ENCODE peak calls at places on chromosome 21, in ten cellular contexts. One of them, this sample, is unnamed.

GRCh38 chr21:18970941-18971340 is 567.4 kb upstream of the TMPRSS15 start:
- DNase-seq in right lobe of liver: no peak
- DNase-seq in glutamatergic neuron: no peak
- DNase-seq in NCI-H1105: no peak
- DNase-seq in AG04450: no peak
- DNase-seq in Right ventricle myocardium superior: no peak
- DNase-seq in cardiac fibroblast: no peak
- DNase-seq in HTR-8/SVneo: no peak
- DNase-seq in HEK293T: no peak
- DNase-seq in lung: no peak
- DNase-seq in this sample: no peak

GRCh38 chr21:28516996-28517592 is 475.6 kb downstream of the LTN1 start:
- DNase-seq in right lobe of liver: peak
- DNase-seq in HEK293T: peak
- DNase-seq in HTR-8/SVneo: peak
- DNase-seq in glutamatergic neuron: peak
- DNase-seq in lung: peak
- DNase-seq in AG04450: no peak
- DNase-seq in cardiac fibroblast: peak
- DNase-seq in Right ventricle myocardium superior: peak
- DNase-seq in NCI-H1105: peak
- DNase-seq in this sample: peak

GRCh38 chr21:27564684-27565280 is 597.9 kb upstream of the ADAMTS5 start:
- DNase-seq in lung: no peak
- DNase-seq in right lobe of liver: peak
- DNase-seq in HEK293T: peak
- DNase-seq in Right ventricle myocardium superior: peak
- DNase-seq in AG04450: peak
- DNase-seq in glutamatergic neuron: peak
- DNase-seq in NCI-H1105: no peak
- DNase-seq in cardiac fibroblast: peak
- DNase-seq in HTR-8/SVneo: peak
- DNase-seq in this sample: peak

GRCh38 chr21:45590246-45590725 is 48.0 kb upstream of the SLC19A1 start:
- DNase-seq in NCI-H1105: no peak
- DNase-seq in right lobe of liver: peak
- DNase-seq in lung: peak
- DNase-seq in Right ventricle myocardium superior: peak
- DNase-seq in cardiac fibroblast: peak
- DNase-seq in HEK293T: peak
- DNase-seq in AG04450: no peak
- DNase-seq in HTR-8/SVneo: peak
- DNase-seq in glutamatergic neuron: peak
- DNase-seq in this sample: no peak

GRCh38 chr21:35226960-35227741 is 178.0 kb upstream of the RUNX1 start:
- DNase-seq in glutamatergic neuron: no peak
- DNase-seq in NCI-H1105: no peak
- DNase-seq in AG04450: no peak
- DNase-seq in right lobe of liver: no peak
- DNase-seq in lung: no peak
- DNase-seq in HEK293T: no peak
- DNase-seq in cardiac fibroblast: no peak
- DNase-seq in HTR-8/SVneo: no peak
- DNase-seq in Right ventricle myocardium superior: no peak
- DNase-seq in this sample: no peak

GRCh38 chr21:46014828-46015227 is 33.3 kb downstream of the COL6A1 start:
- DNase-seq in AG04450: no peak
- DNase-seq in lung: no peak
- DNase-seq in cardiac fibroblast: no peak
- DNase-seq in HEK293T: no peak
- DNase-seq in glutamatergic neuron: no peak
- DNase-seq in Right ventricle myocardium superior: no peak
- DNase-seq in right lobe of liver: no peak
- DNase-seq in NCI-H1105: no peak
- DNase-seq in HTR-8/SVneo: no peak
- DNase-seq in this sample: no peak

GRCh38 chr21:34986561-34987533 is 62.3 kb downstream of the RUNX1 start:
- DNase-seq in right lobe of liver: no peak
- DNase-seq in cardiac fibroblast: peak
- DNase-seq in lung: no peak
- DNase-seq in Right ventricle myocardium superior: no peak
- DNase-seq in HEK293T: no peak
- DNase-seq in glutamatergic neuron: no peak
- DNase-seq in HTR-8/SVneo: peak
- DNase-seq in AG04450: no peak
- DNase-seq in NCI-H1105: no peak
- DNase-seq in this sample: no peak

GRCh38 chr21:37489553-37489952 is 123.0 kb downstream of the DYRK1A start:
- DNase-seq in cardiac fibroblast: peak
- DNase-seq in HTR-8/SVneo: no peak
- DNase-seq in right lobe of liver: no peak
- DNase-seq in Right ventricle myocardium superior: no peak
- DNase-seq in HEK293T: no peak
- DNase-seq in glutamatergic neuron: no peak
- DNase-seq in NCI-H1105: no peak
- DNase-seq in AG04450: no peak
- DNase-seq in lung: no peak
- DNase-seq in this sample: no peak

GRCh38 chr21:43585924-43586411 is 73.3 kb downstream of the HSF2BP start:
- DNase-seq in NCI-H1105: no peak
- DNase-seq in right lobe of liver: peak
- DNase-seq in Right ventricle myocardium superior: no peak
- DNase-seq in glutamatergic neuron: no peak
- DNase-seq in AG04450: peak
- DNase-seq in HTR-8/SVneo: peak
- DNase-seq in lung: peak
- DNase-seq in cardiac fibroblast: peak
- DNase-seq in HEK293T: no peak
- DNase-seq in this sample: peak

GRCh38 chr21:17834639-17835354 is 15.6 kb upstream of the C21orf91 start:
- DNase-seq in Right ventricle myocardium superior: no peak
- DNase-seq in HEK293T: no peak
- DNase-seq in cardiac fibroblast: no peak
- DNase-seq in NCI-H1105: no peak
- DNase-seq in right lobe of liver: no peak
- DNase-seq in AG04450: no peak
- DNase-seq in HTR-8/SVneo: no peak
- DNase-seq in lung: no peak
- DNase-seq in glutamatergic neuron: no peak
- DNase-seq in this sample: no peak

GRCh38 chr21:40844935-40845334 is 2.0 kb downstream of the DSCAM start:
- DNase-seq in HTR-8/SVneo: no peak
- DNase-seq in cardiac fibroblast: no peak
- DNase-seq in AG04450: no peak
- DNase-seq in Right ventricle myocardium superior: no peak
- DNase-seq in NCI-H1105: peak
- DNase-seq in lung: no peak
- DNase-seq in HEK293T: no peak
- DNase-seq in glutamatergic neuron: no peak
- DNase-seq in right lobe of liver: no peak
- DNase-seq in this sample: no peak

GRCh38 chr21:39046236-39046911 is 136.9 kb downstream of the PSMG1 start:
- DNase-seq in NCI-H1105: no peak
- DNase-seq in HEK293T: no peak
- DNase-seq in HTR-8/SVneo: no peak
- DNase-seq in right lobe of liver: no peak
- DNase-seq in Right ventricle myocardium superior: no peak
- DNase-seq in glutamatergic neuron: no peak
- DNase-seq in cardiac fibroblast: no peak
- DNase-seq in lung: no peak
- DNase-seq in AG04450: no peak
- DNase-seq in this sample: no peak

GRCh38 chr21:46323710-46324389 is at the start of the genes C21orf58 and PCNT:
- DNase-seq in lung: peak
- DNase-seq in AG04450: peak
- DNase-seq in NCI-H1105: peak
- DNase-seq in right lobe of liver: peak
- DNase-seq in cardiac fibroblast: peak
- DNase-seq in HTR-8/SVneo: peak
- DNase-seq in HEK293T: peak
- DNase-seq in Right ventricle myocardium superior: peak
- DNase-seq in glutamatergic neuron: peak
- DNase-seq in this sample: peak

GRCh38 chr21:41680444-41681335 is 86.2 kb downstream of the RIPK4 start:
- DNase-seq in NCI-H1105: peak
- DNase-seq in HEK293T: no peak
- DNase-seq in glutamatergic neuron: no peak
- DNase-seq in lung: no peak
- DNase-seq in cardiac fibroblast: no peak
- DNase-seq in AG04450: no peak
- DNase-seq in Right ventricle myocardium superior: no peak
- DNase-seq in HTR-8/SVneo: no peak
- DNase-seq in right lobe of liver: no peak
- DNase-seq in this sample: no peak

GRCh38 chr21:39079617-39080016 is 103.6 kb downstream of the PSMG1 start:
- DNase-seq in HEK293T: no peak
- DNase-seq in right lobe of liver: peak
- DNase-seq in Right ventricle myocardium superior: peak
- DNase-seq in lung: peak
- DNase-seq in NCI-H1105: no peak
- DNase-seq in HTR-8/SVneo: no peak
- DNase-seq in glutamatergic neuron: no peak
- DNase-seq in AG04450: no peak
- DNase-seq in cardiac fibroblast: peak
- DNase-seq in this sample: no peak

GRCh38 chr21:34534522-34534921 is 22.5 kb upstream of the KCNE1 start:
- DNase-seq in NCI-H1105: no peak
- DNase-seq in glutamatergic neuron: no peak
- DNase-seq in cardiac fibroblast: peak
- DNase-seq in Right ventricle myocardium superior: no peak
- DNase-seq in AG04450: no peak
- DNase-seq in HEK293T: no peak
- DNase-seq in lung: no peak
- DNase-seq in HTR-8/SVneo: no peak
- DNase-seq in right lobe of liver: no peak
- DNase-seq in this sample: no peak

GRCh38 chr21:46598563-46599250 is 6.2 kb downstream of the S100B start:
- DNase-seq in Right ventricle myocardium superior: no peak
- DNase-seq in AG04450: no peak
- DNase-seq in right lobe of liver: no peak
- DNase-seq in glutamatergic neuron: no peak
- DNase-seq in NCI-H1105: no peak
- DNase-seq in HTR-8/SVneo: no peak
- DNase-seq in HEK293T: no peak
- DNase-seq in lung: no peak
- DNase-seq in cardiac fibroblast: no peak
- DNase-seq in this sample: no peak

GRCh38 chr21:33608559-33608958 is 20.1 kb upstream of the DONSON start:
- DNase-seq in Right ventricle myocardium superior: no peak
- DNase-seq in lung: no peak
- DNase-seq in right lobe of liver: no peak
- DNase-seq in NCI-H1105: no peak
- DNase-seq in glutamatergic neuron: no peak
- DNase-seq in cardiac fibroblast: peak
- DNase-seq in HEK293T: no peak
- DNase-seq in HTR-8/SVneo: no peak
- DNase-seq in AG04450: no peak
- DNase-seq in this sample: no peak

GRCh38 chr21:33761104-33762036 is 119.1 kb downstream of the ITSN1 start:
- DNase-seq in AG04450: peak
- DNase-seq in right lobe of liver: no peak
- DNase-seq in Right ventricle myocardium superior: no peak
- DNase-seq in NCI-H1105: no peak
- DNase-seq in glutamatergic neuron: peak
- DNase-seq in lung: no peak
- DNase-seq in HEK293T: peak
- DNase-seq in cardiac fibroblast: peak
- DNase-seq in HTR-8/SVneo: peak
- DNase-seq in this sample: peak

GRCh38 chr21:45248893-45249381 is 38.8 kb downstream of the POFUT2 start:
- DNase-seq in NCI-H1105: peak
- DNase-seq in HEK293T: no peak
- DNase-seq in Right ventricle myocardium superior: no peak
- DNase-seq in right lobe of liver: no peak
- DNase-seq in lung: no peak
- DNase-seq in AG04450: no peak
- DNase-seq in HTR-8/SVneo: no peak
- DNase-seq in cardiac fibroblast: peak
- DNase-seq in glutamatergic neuron: no peak
- DNase-seq in this sample: no peak

GRCh38 chr21:34852438-34852837 is 183.6 kb downstream of the CLIC6 start:
- DNase-seq in Right ventricle myocardium superior: no peak
- DNase-seq in right lobe of liver: no peak
- DNase-seq in HEK293T: no peak
- DNase-seq in lung: no peak
- DNase-seq in cardiac fibroblast: no peak
- DNase-seq in NCI-H1105: no peak
- DNase-seq in HTR-8/SVneo: no peak
- DNase-seq in glutamatergic neuron: no peak
- DNase-seq in AG04450: no peak
- DNase-seq in this sample: no peak

GRCh38 chr21:44867999-44868700 is 5.3 kb downstream of the PTTG1IP start:
- DNase-seq in HEK293T: no peak
- DNase-seq in cardiac fibroblast: no peak
- DNase-seq in right lobe of liver: no peak
- DNase-seq in AG04450: no peak
- DNase-seq in HTR-8/SVneo: no peak
- DNase-seq in lung: no peak
- DNase-seq in Right ventricle myocardium superior: peak
- DNase-seq in glutamatergic neuron: no peak
- DNase-seq in NCI-H1105: no peak
- DNase-seq in this sample: no peak

GRCh38 chr21:27480841-27481261 is 514.0 kb upstream of the ADAMTS5 start:
- DNase-seq in NCI-H1105: no peak
- DNase-seq in HTR-8/SVneo: no peak
- DNase-seq in cardiac fibroblast: peak
- DNase-seq in lung: no peak
- DNase-seq in AG04450: no peak
- DNase-seq in right lobe of liver: no peak
- DNase-seq in glutamatergic neuron: no peak
- DNase-seq in HEK293T: no peak
- DNase-seq in Right ventricle myocardium superior: no peak
- DNase-seq in this sample: no peak

GRCh38 chr21:26041441-26042180 is 129.0 kb downstream of the APP start:
- DNase-seq in right lobe of liver: no peak
- DNase-seq in glutamatergic neuron: no peak
- DNase-seq in cardiac fibroblast: peak
- DNase-seq in lung: no peak
- DNase-seq in HEK293T: no peak
- DNase-seq in HTR-8/SVneo: peak
- DNase-seq in AG04450: no peak
- DNase-seq in NCI-H1105: no peak
- DNase-seq in Right ventricle myocardium superior: no peak
- DNase-seq in this sample: peak